ENCODE peak calls at places on chromosomes 3 and 15, in nine cellular contexts. One of them, this sample, is unnamed.

GRCh38 chr15:61459785-61460707 is 230.9 kb upstream of the RORA start:
- DNase-seq in aorta: no peak
- DNase-seq in posterior cingulate gyrus: no peak
- DNase-seq in HCEC 1CT: peak
- DNase-seq in suprapubic skin: no peak
- DNase-seq in OCI-M1: peak
- DNase-seq in AG10803: peak
- DNase-seq in HT1080: peak
- DNase-seq in brain microvascular endothelial cell: peak
- DNase-seq in this sample: no peak

GRCh38 chr15:78969687-78970349 is 25.0 kb upstream of the CTSH start:
- DNase-seq in brain microvascular endothelial cell: peak
- DNase-seq in OCI-M1: no peak
- DNase-seq in suprapubic skin: no peak
- DNase-seq in HCEC 1CT: no peak
- DNase-seq in HT1080: no peak
- DNase-seq in AG10803: peak
- DNase-seq in posterior cingulate gyrus: no peak
- DNase-seq in aorta: no peak
- DNase-seq in this sample: no peak

GRCh38 chr3:8942115-8942514 is 21.2 kb downstream of the RAD18 start:
- DNase-seq in posterior cingulate gyrus: no peak
- DNase-seq in brain microvascular endothelial cell: no peak
- DNase-seq in HCEC 1CT: no peak
- DNase-seq in OCI-M1: no peak
- DNase-seq in suprapubic skin: no peak
- DNase-seq in aorta: no peak
- DNase-seq in HT1080: no peak
- DNase-seq in AG10803: no peak
- DNase-seq in this sample: no peak

GRCh38 chr15:52102468-52102867 is 10.1 kb downstream of the BCL2L10 start:
- DNase-seq in HCEC 1CT: peak
- DNase-seq in HT1080: peak
- DNase-seq in aorta: no peak
- DNase-seq in suprapubic skin: no peak
- DNase-seq in OCI-M1: no peak
- DNase-seq in brain microvascular endothelial cell: peak
- DNase-seq in AG10803: peak
- DNase-seq in posterior cingulate gyrus: no peak
- DNase-seq in this sample: no peak

GRCh38 chr15:63985221-63986184 is 60.8 kb downstream of the DAPK2 start:
- DNase-seq in posterior cingulate gyrus: peak
- DNase-seq in HT1080: no peak
- DNase-seq in brain microvascular endothelial cell: no peak
- DNase-seq in AG10803: peak
- DNase-seq in aorta: peak
- DNase-seq in OCI-M1: no peak
- DNase-seq in suprapubic skin: peak
- DNase-seq in HCEC 1CT: no peak
- DNase-seq in this sample: no peak

GRCh38 chr15:26421065-26421464 is 351.8 kb downstream of the GABRB3 start:
- DNase-seq in brain microvascular endothelial cell: no peak
- DNase-seq in AG10803: no peak
- DNase-seq in aorta: no peak
- DNase-seq in HT1080: no peak
- DNase-seq in suprapubic skin: no peak
- DNase-seq in OCI-M1: no peak
- DNase-seq in HCEC 1CT: no peak
- DNase-seq in posterior cingulate gyrus: no peak
- DNase-seq in this sample: no peak

GRCh38 chr3:71690222-71690821 is 34.9 kb downstream of the EIF4E3 start:
- DNase-seq in HT1080: peak
- DNase-seq in aorta: no peak
- DNase-seq in HCEC 1CT: peak
- DNase-seq in posterior cingulate gyrus: no peak
- DNase-seq in brain microvascular endothelial cell: peak
- DNase-seq in OCI-M1: no peak
- DNase-seq in AG10803: peak
- DNase-seq in suprapubic skin: no peak
- DNase-seq in this sample: no peak

GRCh38 chr15:67906382-67906781 is 66.5 kb upstream of the RNU6-1 start:
- DNase-seq in HCEC 1CT: peak
- DNase-seq in brain microvascular endothelial cell: no peak
- DNase-seq in posterior cingulate gyrus: no peak
- DNase-seq in HT1080: no peak
- DNase-seq in suprapubic skin: no peak
- DNase-seq in OCI-M1: no peak
- DNase-seq in aorta: no peak
- DNase-seq in AG10803: no peak
- DNase-seq in this sample: no peak

GRCh38 chr15:87219650-87220615 is 1036.6 kb downstream of the NTRK3 start:
- DNase-seq in suprapubic skin: no peak
- DNase-seq in AG10803: peak
- DNase-seq in HT1080: peak
- DNase-seq in brain microvascular endothelial cell: no peak
- DNase-seq in HCEC 1CT: no peak
- DNase-seq in aorta: no peak
- DNase-seq in OCI-M1: no peak
- DNase-seq in posterior cingulate gyrus: no peak
- DNase-seq in this sample: peak

GRCh38 chr15:71079208-71080044 is 35.8 kb upstream of the THSD4 start:
- DNase-seq in posterior cingulate gyrus: no peak
- DNase-seq in HT1080: peak
- DNase-seq in brain microvascular endothelial cell: peak
- DNase-seq in suprapubic skin: no peak
- DNase-seq in aorta: peak
- DNase-seq in AG10803: peak
- DNase-seq in HCEC 1CT: no peak
- DNase-seq in OCI-M1: no peak
- DNase-seq in this sample: no peak

GRCh38 chr3:60046212-60046611 is 996.4 kb upstream of the CFAP20DC start:
- DNase-seq in aorta: no peak
- DNase-seq in AG10803: no peak
- DNase-seq in brain microvascular endothelial cell: no peak
- DNase-seq in HCEC 1CT: no peak
- DNase-seq in suprapubic skin: no peak
- DNase-seq in posterior cingulate gyrus: peak
- DNase-seq in HT1080: no peak
- DNase-seq in OCI-M1: no peak
- DNase-seq in this sample: no peak

GRCh38 chr15:57398336-57398735 is 22.0 kb downstream of the CGNL1 start:
- DNase-seq in HCEC 1CT: no peak
- DNase-seq in AG10803: no peak
- DNase-seq in aorta: no peak
- DNase-seq in posterior cingulate gyrus: no peak
- DNase-seq in brain microvascular endothelial cell: no peak
- DNase-seq in OCI-M1: no peak
- DNase-seq in suprapubic skin: no peak
- DNase-seq in HT1080: no peak
- DNase-seq in this sample: no peak

GRCh38 chr3:51974963-51975856 is at the start of gene ABHD14A:
- DNase-seq in posterior cingulate gyrus: peak
- DNase-seq in aorta: peak
- DNase-seq in AG10803: peak
- DNase-seq in brain microvascular endothelial cell: no peak
- DNase-seq in HCEC 1CT: peak
- DNase-seq in HT1080: peak
- DNase-seq in OCI-M1: peak
- DNase-seq in suprapubic skin: no peak
- DNase-seq in this sample: peak

GRCh38 chr3:39372831-39373230 is 10.3 kb upstream of the SLC25A38 start:
- DNase-seq in HCEC 1CT: no peak
- DNase-seq in OCI-M1: no peak
- DNase-seq in HT1080: peak
- DNase-seq in suprapubic skin: no peak
- DNase-seq in aorta: no peak
- DNase-seq in AG10803: no peak
- DNase-seq in posterior cingulate gyrus: no peak
- DNase-seq in brain microvascular endothelial cell: no peak
- DNase-seq in this sample: no peak

GRCh38 chr3:170768334-170768801 is 101.6 kb downstream of the RPL22L1 start:
- DNase-seq in posterior cingulate gyrus: peak
- DNase-seq in HCEC 1CT: no peak
- DNase-seq in suprapubic skin: no peak
- DNase-seq in brain microvascular endothelial cell: peak
- DNase-seq in HT1080: peak
- DNase-seq in AG10803: peak
- DNase-seq in OCI-M1: peak
- DNase-seq in aorta: no peak
- DNase-seq in this sample: no peak

GRCh38 chr3:47980795-47981194 is 35.4 kb downstream of the MAP4 start:
- DNase-seq in OCI-M1: no peak
- DNase-seq in aorta: no peak
- DNase-seq in HCEC 1CT: no peak
- DNase-seq in suprapubic skin: no peak
- DNase-seq in AG10803: no peak
- DNase-seq in posterior cingulate gyrus: no peak
- DNase-seq in HT1080: no peak
- DNase-seq in brain microvascular endothelial cell: no peak
- DNase-seq in this sample: no peak

GRCh38 chr15:36798366-36798765 is 218.9 kb downstream of the CDIN1 start:
- DNase-seq in HT1080: no peak
- DNase-seq in posterior cingulate gyrus: no peak
- DNase-seq in brain microvascular endothelial cell: peak
- DNase-seq in suprapubic skin: no peak
- DNase-seq in aorta: no peak
- DNase-seq in OCI-M1: no peak
- DNase-seq in AG10803: peak
- DNase-seq in HCEC 1CT: peak
- DNase-seq in this sample: no peak

GRCh38 chr3:36635731-36636130 is 128.6 kb downstream of the DCLK3 start:
- DNase-seq in OCI-M1: no peak
- DNase-seq in suprapubic skin: no peak
- DNase-seq in posterior cingulate gyrus: no peak
- DNase-seq in AG10803: peak
- DNase-seq in aorta: no peak
- DNase-seq in brain microvascular endothelial cell: no peak
- DNase-seq in HCEC 1CT: peak
- DNase-seq in HT1080: peak
- DNase-seq in this sample: peak

GRCh38 chr15:74656935-74657535 is 38.8 kb downstream of the EDC3 start:
- DNase-seq in HT1080: no peak
- DNase-seq in posterior cingulate gyrus: no peak
- DNase-seq in AG10803: no peak
- DNase-seq in OCI-M1: no peak
- DNase-seq in brain microvascular endothelial cell: no peak
- DNase-seq in HCEC 1CT: no peak
- DNase-seq in aorta: no peak
- DNase-seq in suprapubic skin: no peak
- DNase-seq in this sample: no peak

GRCh38 chr3:9916734-9917680 is at the start of gene IL17RC:
- DNase-seq in OCI-M1: peak
- DNase-seq in HCEC 1CT: peak
- DNase-seq in posterior cingulate gyrus: peak
- DNase-seq in brain microvascular endothelial cell: peak
- DNase-seq in AG10803: peak
- DNase-seq in suprapubic skin: peak
- DNase-seq in HT1080: peak
- DNase-seq in aorta: peak
- DNase-seq in this sample: peak

GRCh38 chr3:173191611-173192010 is 50.6 kb upstream of the SPATA16 start:
- DNase-seq in aorta: no peak
- DNase-seq in posterior cingulate gyrus: no peak
- DNase-seq in HCEC 1CT: no peak
- DNase-seq in OCI-M1: no peak
- DNase-seq in HT1080: peak
- DNase-seq in suprapubic skin: no peak
- DNase-seq in AG10803: no peak
- DNase-seq in brain microvascular endothelial cell: no peak
- DNase-seq in this sample: no peak

GRCh38 chr3:193680220-193680619 is 87.2 kb downstream of the OPA1 start:
- DNase-seq in OCI-M1: no peak
- DNase-seq in HCEC 1CT: peak
- DNase-seq in posterior cingulate gyrus: no peak
- DNase-seq in HT1080: peak
- DNase-seq in AG10803: peak
- DNase-seq in suprapubic skin: no peak
- DNase-seq in aorta: no peak
- DNase-seq in brain microvascular endothelial cell: peak
- DNase-seq in this sample: no peak

GRCh38 chr15:44381223-44381622 is 46.2 kb upstream of the CTDSPL2 start:
- DNase-seq in brain microvascular endothelial cell: no peak
- DNase-seq in HCEC 1CT: no peak
- DNase-seq in AG10803: peak
- DNase-seq in suprapubic skin: no peak
- DNase-seq in OCI-M1: peak
- DNase-seq in HT1080: no peak
- DNase-seq in aorta: no peak
- DNase-seq in posterior cingulate gyrus: no peak
- DNase-seq in this sample: no peak

GRCh38 chr3:126545544-126545943 is 13.2 kb downstream of the C3orf22 start:
- DNase-seq in OCI-M1: no peak
- DNase-seq in HT1080: no peak
- DNase-seq in aorta: no peak
- DNase-seq in brain microvascular endothelial cell: no peak
- DNase-seq in AG10803: no peak
- DNase-seq in posterior cingulate gyrus: no peak
- DNase-seq in HCEC 1CT: no peak
- DNase-seq in suprapubic skin: no peak
- DNase-seq in this sample: no peak

GRCh38 chr3:170154569-170155143 is 26.9 kb downstream of the PHC3 start:
- DNase-seq in posterior cingulate gyrus: no peak
- DNase-seq in OCI-M1: peak
- DNase-seq in HCEC 1CT: peak
- DNase-seq in suprapubic skin: no peak
- DNase-seq in HT1080: no peak
- DNase-seq in brain microvascular endothelial cell: no peak
- DNase-seq in AG10803: no peak
- DNase-seq in aorta: no peak
- DNase-seq in this sample: no peak

GRCh38 chr15:63234479-63234878 is 42.9 kb upstream of the APH1B start:
- DNase-seq in suprapubic skin: no peak
- DNase-seq in brain microvascular endothelial cell: peak
- DNase-seq in HT1080: no peak
- DNase-seq in aorta: peak
- DNase-seq in posterior cingulate gyrus: peak
- DNase-seq in AG10803: peak
- DNase-seq in HCEC 1CT: peak
- DNase-seq in OCI-M1: peak
- DNase-seq in this sample: no peak

GRCh38 chr3:169196789-169197188 is 466.7 kb downstream of the MECOM start:
- DNase-seq in OCI-M1: no peak
- DNase-seq in HT1080: no peak
- DNase-seq in posterior cingulate gyrus: no peak
- DNase-seq in AG10803: no peak
- DNase-seq in suprapubic skin: no peak
- DNase-seq in HCEC 1CT: no peak
- DNase-seq in brain microvascular endothelial cell: no peak
- DNase-seq in aorta: no peak
- DNase-seq in this sample: no peak

GRCh38 chr3:49133226-49133951 is 539 bp upstream of the LAMB2 start:
- DNase-seq in AG10803: peak
- DNase-seq in suprapubic skin: peak
- DNase-seq in HCEC 1CT: peak
- DNase-seq in brain microvascular endothelial cell: peak
- DNase-seq in posterior cingulate gyrus: peak
- DNase-seq in HT1080: peak
- DNase-seq in OCI-M1: peak
- DNase-seq in aorta: peak
- DNase-seq in this sample: peak

GRCh38 chr3:170056710-170057454 is 19.1 kb downstream of the GPR160 start:
- DNase-seq in OCI-M1: no peak
- DNase-seq in posterior cingulate gyrus: no peak
- DNase-seq in brain microvascular endothelial cell: no peak
- DNase-seq in suprapubic skin: no peak
- DNase-seq in AG10803: no peak
- DNase-seq in aorta: no peak
- DNase-seq in HT1080: no peak
- DNase-seq in HCEC 1CT: no peak
- DNase-seq in this sample: no peak

GRCh38 chr15:71278989-71279756 is 163.9 kb downstream of the THSD4 start:
- DNase-seq in aorta: peak
- DNase-seq in brain microvascular endothelial cell: peak
- DNase-seq in HT1080: peak
- DNase-seq in AG10803: peak
- DNase-seq in OCI-M1: peak
- DNase-seq in suprapubic skin: no peak
- DNase-seq in posterior cingulate gyrus: no peak
- DNase-seq in HCEC 1CT: peak
- DNase-seq in this sample: peak

GRCh38 chr15:64521726-64522164 is 61.4 kb downstream of the ZNF609 start:
- DNase-seq in brain microvascular endothelial cell: peak
- DNase-seq in HT1080: peak
- DNase-seq in aorta: no peak
- DNase-seq in HCEC 1CT: no peak
- DNase-seq in AG10803: peak
- DNase-seq in posterior cingulate gyrus: peak
- DNase-seq in OCI-M1: peak
- DNase-seq in suprapubic skin: no peak
- DNase-seq in this sample: peak

This sample was measured in keratinocyte.